ENCODE peak calls at places on chromosomes 5 and 9, in four cellular contexts. S is H1, B is mesendoderm, P is IMR-90. T is an unnamed sample.
A peak's percentile ranks its signal among the peaks of the same experiment; 100 is the strongest.

GRCh38 chr9:77876091-77876490 is 155.5 kb downstream of the GNAQ start:
- DNase-seq in S (no peak), B (peak; percentile 69), P (no peak), T (no peak)

GRCh38 chr5:3195991-3196390 is 399.6 kb upstream of the IRX1 start:
- DNase-seq in S (no peak), B (peak; percentile 63), P (no peak), T (peak; percentile 52)

GRCh38 chr9:81671880-81672280 is 17.5 kb downstream of the TLE1 start:
- DNase-seq in S (no peak), B (no peak), P (peak; percentile 70), T (no peak)

GRCh38 chr9:128414461-128414860 is 6.2 kb upstream of the CERCAM start:
- DNase-seq in S (no peak), B (peak; percentile 44), P (no peak), T (no peak)

GRCh38 chr5:114434396-114435219 is 72.7 kb downstream of the KCNN2 start:
- DNase-seq in S (no peak), B (peak; percentile 74), P (peak; percentile 22), T (no peak)

GRCh38 chr9:115164511-115164974 is 46.6 kb upstream of the TNC start:
- DNase-seq in S (no peak), B (peak; percentile 79), P (peak; percentile 33), T (peak; percentile 35)

GRCh38 chr5:140574165-140574564 is 9.5 kb downstream of the SLC35A4 start:
- DNase-seq in S (no peak), B (peak; percentile 96), P (peak; percentile 46), T (no peak)

GRCh38 chr5:35926389-35927051 is 11.9 kb downstream of the CAPSL start:
- DNase-seq in S (no peak), B (peak; percentile 73), P (peak; percentile 50), T (peak; percentile 76)

GRCh38 chr5:14399054-14399657 is 182.4 kb upstream of the OTULINL start:
- DNase-seq in S (no peak), B (peak; percentile 48), P (peak; percentile 74), T (no peak)

GRCh38 chr9:133739408-133740280 is 1.5 kb upstream of the SARDH start:
- DNase-seq in S (no peak), B (no peak), P (no peak), T (no peak)

GRCh38 chr5:151016700-151017099 is 3.7 kb upstream of the GPX3 start:
- DNase-seq in S (no peak), B (no peak), P (no peak), T (no peak)

GRCh38 chr9:129740666-129741464 is 12.0 kb downstream of the PTGES start:
- DNase-seq in S (no peak), B (no peak), P (no peak), T (no peak)

GRCh38 chr5:24272735-24273134 is 372.0 kb downstream of the CDH10 start:
- DNase-seq in S (no peak), B (no peak), P (no peak), T (no peak)

GRCh38 chr5:145178667-145179523 is 656.2 kb downstream of the PRELID2 start:
- DNase-seq in S (no peak), B (peak; percentile 85), P (no peak), T (no peak)

GRCh38 chr9:131038256-131039128 is 29.5 kb downstream of the LAMC3 start:
- DNase-seq in S (no peak), B (no peak), P (no peak), T (no peak)

GRCh38 chr5:133399247-133399891 is 213.0 kb downstream of the FSTL4 start:
- DNase-seq in S (no peak), B (no peak), P (no peak), T (no peak)
- H2AK5ac ChIP-seq in S (no peak overlapping the region), B (no peak overlapping the region), P (no peak overlapping the region), T (no peak overlapping the region)

GRCh38 chr5:41927604-41928003 is 2.5 kb downstream of the FBXO4 start:
- DNase-seq in S (no peak), B (no peak), P (no peak), T (no peak)

GRCh38 chr5:41929035-41929434 is 4.0 kb downstream of the FBXO4 start:
- DNase-seq in S (no peak), B (no peak), P (no peak), T (no peak)

GRCh38 chr5:41935544-41935943 is 10.5 kb downstream of the FBXO4 start:
- DNase-seq in S (no peak), B (peak; percentile 49), P (no peak), T (no peak)

GRCh38 chr5:41932770-41933169 is 7.7 kb downstream of the FBXO4 start:
- DNase-seq in S (no peak), B (no peak), P (no peak), T (no peak)
- H3K56ac ChIP-seq in S (no peak overlapping the region), B (no peak overlapping the region), P (no peak overlapping the region), T (no peak overlapping the region)

DNA sequence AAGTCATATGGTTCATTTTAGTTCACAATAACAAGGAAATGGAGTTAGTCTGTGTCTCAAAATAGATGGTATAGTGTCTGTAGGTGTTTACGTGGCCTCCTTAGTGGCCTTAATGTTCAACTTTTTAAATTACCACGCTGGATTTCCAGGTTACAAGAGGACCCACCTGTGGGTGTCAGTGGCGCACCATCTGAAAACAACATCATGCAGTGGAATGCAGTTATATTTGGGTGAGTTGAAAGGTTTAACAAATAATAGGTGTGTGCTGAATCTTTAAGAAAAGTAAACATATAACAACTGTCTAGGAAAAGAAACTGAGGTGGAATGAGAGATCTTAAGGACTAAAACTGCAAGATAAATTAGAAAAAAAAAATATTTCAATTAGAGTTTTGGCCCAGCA is 2.9 kb downstream of the UBE2B start:
- DNase-seq in S (no peak), B (no peak), P (no peak), T (no peak)
- H3K4ac ChIP-seq in S (no peak overlapping the region), B (no peak overlapping the region), P (no peak overlapping the region), T (no peak overlapping the region)

DNA sequence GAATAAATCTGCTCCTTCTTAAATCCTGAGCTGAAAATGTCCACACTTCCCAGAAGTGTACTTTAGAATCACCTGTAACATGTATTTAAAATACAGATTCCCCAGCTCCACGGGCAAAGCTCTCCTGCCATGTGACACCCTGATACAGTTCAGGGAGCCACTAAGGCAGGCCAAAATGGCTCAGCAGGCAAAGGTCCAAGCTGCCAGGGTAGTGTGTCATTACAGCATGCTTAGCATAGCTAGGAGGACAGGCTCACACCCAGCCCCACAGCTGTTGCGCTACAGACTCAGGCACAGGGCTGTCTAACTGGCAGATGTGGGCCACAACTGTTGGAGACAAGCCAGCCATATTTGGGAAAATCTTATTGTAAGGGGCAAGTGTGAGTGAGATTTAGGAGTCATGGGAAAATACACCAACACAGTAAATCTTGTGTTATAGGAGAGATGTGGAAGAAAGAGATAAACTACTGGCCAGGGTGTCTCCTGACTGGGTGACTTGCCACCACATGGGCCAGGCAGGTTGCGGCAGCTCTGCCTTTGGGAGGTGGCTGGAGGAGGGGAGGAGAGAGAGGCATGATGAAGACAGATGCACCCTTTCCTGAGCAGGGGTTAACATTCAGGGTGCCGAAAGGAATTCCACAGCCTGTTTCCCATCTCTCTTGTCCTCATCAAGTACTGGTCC is 73.1 kb downstream of the C9orf85 start:
- DNase-seq in S (no peak), B (peak; percentile 48), P (peak; percentile 77), T (peak; percentile 43)
- H2AK5ac ChIP-seq in S (peak overlapping the region; percentile 43), B (no peak overlapping the region), P (no peak overlapping the region), T (no peak overlapping the region)

GRCh38 chr9:24044576-24044975 is 218.5 kb upstream of the ELAVL2 start:
- DNase-seq in S (no peak), B (no peak), P (no peak), T (no peak)
- H3K56ac ChIP-seq in S (no peak overlapping the region), B (no peak overlapping the region), P (no peak overlapping the region), T (no peak overlapping the region)

GRCh38 chr9:16150938-16151650 is 598.3 kb downstream of the CCDC171 start:
- DNase-seq in S (no peak), B (no peak), P (no peak), T (no peak)
- H3K4ac ChIP-seq in S (no peak overlapping the region), B (no peak overlapping the region), P (no peak overlapping the region), T (no peak overlapping the region)

GRCh38 chr9:37913480-37914153 is 9.7 kb upstream of the SLC25A51 start:
- DNase-seq in S (peak; percentile 82), B (peak; percentile 95), P (peak; percentile 72), T (peak; percentile 92)
- H2AK5ac ChIP-seq in S (no peak overlapping the region), B (no peak overlapping the region), P (peak overlapping the region; percentile 62), T (no peak overlapping the region)

GRCh38 chr5:73498057-73498992 is at the start of gene BTF3:
- DNase-seq in S (peak; percentile 70), B (peak; percentile 98), P (peak; percentile 97), T (peak; percentile 95)

GRCh38 chr5:73497537-73498056 is 645 bp upstream of the BTF3 start:
- DNase-seq in S (no peak), B (peak; percentile 75), P (no peak), T (no peak)

GRCh38 chr5:73496984-73497457 is 1.2 kb upstream of the BTF3 start:
- DNase-seq in S (no peak), B (peak; percentile 45), P (peak; percentile 72), T (no peak)

GRCh38 chr5:73499756-73500155 is 1.5 kb downstream of the BTF3 start:
- DNase-seq in S (no peak), B (no peak), P (no peak), T (no peak)

GRCh38 chr5:73499187-73499586 is 945 bp downstream of the BTF3 start:
- DNase-seq in S (no peak), B (no peak), P (no peak), T (no peak)
- H3K56ac ChIP-seq in S (no peak overlapping the region), B (peak overlapping the region; percentile 98), P (peak overlapping the region; percentile 69), T (no peak overlapping the region)

GRCh38 chr5:135266301-135266630 is 132.8 kb downstream of the MACROH2A1 start:
- DNase-seq in S (no peak), B (no peak), P (no peak), T (no peak)
- H3K4ac ChIP-seq in S (no peak overlapping the region), B (no peak overlapping the region), P (peak overlapping the region; percentile 93), T (no peak overlapping the region)